ENCODE peak calls at places on chromosomes 2 and 18, in nine cellular contexts. W is choroid plexus epithelial cell, T is IMR-90, X is AG04450, O is heart left ventricle, Q is brain microvascular endothelial cell, C is Calu3, V is cardiac muscle cell, N is natural killer cell. L is an unnamed sample.

GRCh38 chr2:26892916-26893524 is 45.1 kb downstream of the DPYSL5 start:
- DNase-seq in V (no peak), O (no peak), T (no peak), X (no peak), Q (no peak), N (no peak), C (no peak), W (no peak), L (no peak)

GRCh38 chr18:644395-645004 is 13.0 kb upstream of the TYMS start:
- DNase-seq in T (no peak), N (no peak), O (no peak), Q (no peak), V (no peak), C (no peak), X (no peak), W (no peak), L (no peak)

GRCh38 chr18:36284671-36285295 is 12.7 kb upstream of the FHOD3 start:
- DNase-seq in V (peak), X (peak), O (no peak), C (peak), N (no peak), W (peak), T (peak), Q (peak), L (no peak)

GRCh38 chr2:190481339-190481738 is 53.2 kb downstream of the NEMP2 start:
- DNase-seq in O (no peak), X (no peak), T (no peak), C (no peak), N (no peak), W (no peak), V (no peak), Q (no peak), L (no peak)

GRCh38 chr2:68345129-68345875 is 19.8 kb upstream of the PLEK start:
- DNase-seq in X (no peak), T (peak), N (no peak), Q (no peak), C (no peak), V (no peak), O (no peak), W (no peak), L (no peak)

GRCh38 chr2:152950125-152950524 is 231.7 kb downstream of the ARL6IP6 start:
- DNase-seq in O (no peak), W (peak), Q (peak), N (no peak), X (no peak), V (no peak), C (peak), T (no peak), L (no peak)

GRCh38 chr2:41781082-41781481 is 266.7 kb upstream of the PKDCC start:
- DNase-seq in C (no peak), N (no peak), V (no peak), Q (no peak), W (no peak), X (no peak), T (no peak), O (no peak), L (no peak)

GRCh38 chr2:207166349-207167128 is 791 bp upstream of the KLF7 start:
- DNase-seq in T (peak), X (no peak), W (peak), N (peak), O (peak), V (peak), C (peak), Q (peak), L (peak)

GRCh38 chr2:65388626-65389390 is 43.6 kb downstream of the SPRED2 start:
- DNase-seq in V (no peak), C (no peak), T (no peak), W (no peak), N (no peak), Q (no peak), X (no peak), O (no peak), L (no peak)

GRCh38 chr2:98517636-98518035 is 73.0 kb downstream of the INPP4A start:
- DNase-seq in O (no peak), V (no peak), X (no peak), Q (no peak), C (no peak), N (no peak), T (no peak), W (no peak), L (no peak)

GRCh38 chr2:33372940-33373553 is 103.4 kb upstream of the RASGRP3 start:
- DNase-seq in C (peak), Q (no peak), X (no peak), W (peak), O (no peak), V (peak), N (no peak), T (peak), L (no peak)

GRCh38 chr2:48474599-48475298 is 55.2 kb upstream of the STON1 start:
- DNase-seq in O (no peak), X (peak), N (no peak), T (peak), W (peak), V (peak), Q (no peak), C (no peak), L (no peak)

GRCh38 chr18:79574938-79575525 is 104.6 kb upstream of the CTDP1 start:
- DNase-seq in X (no peak), N (no peak), Q (no peak), O (peak), C (no peak), T (no peak), W (no peak), V (no peak), L (peak)

GRCh38 chr2:144886847-144887246 is 366.9 kb upstream of the ZEB2 start:
- DNase-seq in W (no peak), C (no peak), V (peak), O (no peak), X (no peak), Q (no peak), N (no peak), T (no peak), L (no peak)

GRCh38 chr2:36530983-36531354 is 67.0 kb downstream of the FEZ2 start:
- DNase-seq in O (no peak), V (peak), X (no peak), C (no peak), T (peak), N (no peak), Q (peak), W (peak), L (no peak)

GRCh38 chr2:207143131-207143473 is 22.6 kb downstream of the KLF7 start:
- DNase-seq in X (no peak), O (no peak), W (no peak), V (no peak), Q (no peak), T (no peak), N (no peak), C (no peak), L (no peak)

GRCh38 chr2:74374509-74375205 is 5.5 kb downstream of the DCTN1 start:
- DNase-seq in N (no peak), T (peak), W (peak), O (peak), C (no peak), X (peak), Q (peak), V (peak), L (no peak)

GRCh38 chr18:68662779-68663178 is 52.1 kb downstream of the TMX3 start:
- DNase-seq in C (no peak), W (peak), N (no peak), V (peak), Q (peak), X (no peak), O (no peak), T (peak), L (no peak)

GRCh38 chr18:79699653-79700052 is 20.1 kb downstream of the CTDP1 start:
- DNase-seq in O (no peak), Q (no peak), N (no peak), C (no peak), W (no peak), X (no peak), V (no peak), T (no peak), L (no peak)

GRCh38 chr2:169276045-169276444 is 86.3 kb downstream of the LRP2 start:
- DNase-seq in Q (no peak), T (no peak), W (peak), X (no peak), O (no peak), C (peak), V (peak), N (no peak), L (no peak)

GRCh38 chr2:20576598-20577115 is 74.2 kb downstream of the HS1BP3 start:
- DNase-seq in Q (no peak), V (no peak), W (peak), X (no peak), C (no peak), O (no peak), T (no peak), N (no peak), L (no peak)

GRCh38 chr2:128530025-128530573 is 211.4 kb upstream of the HS6ST1 start:
- DNase-seq in V (no peak), C (no peak), T (no peak), W (no peak), X (no peak), Q (no peak), N (no peak), O (no peak), L (no peak)

GRCh38 chr2:128534688-128535392 is 216.2 kb upstream of the HS6ST1 start:
- DNase-seq in W (no peak), X (no peak), N (no peak), Q (no peak), C (no peak), V (peak), T (no peak), O (no peak), L (no peak)

GRCh38 chr2:128528133-128528532 is 209.5 kb upstream of the HS6ST1 start:
- DNase-seq in W (no peak), N (no peak), O (no peak), V (no peak), C (no peak), X (no peak), Q (no peak), T (no peak), L (no peak)

GRCh38 chr2:128533101-128533500 is 214.4 kb upstream of the HS6ST1 start:
- DNase-seq in V (no peak), O (no peak), N (no peak), W (no peak), T (no peak), C (no peak), Q (no peak), X (no peak), L (no peak)

DNA sequence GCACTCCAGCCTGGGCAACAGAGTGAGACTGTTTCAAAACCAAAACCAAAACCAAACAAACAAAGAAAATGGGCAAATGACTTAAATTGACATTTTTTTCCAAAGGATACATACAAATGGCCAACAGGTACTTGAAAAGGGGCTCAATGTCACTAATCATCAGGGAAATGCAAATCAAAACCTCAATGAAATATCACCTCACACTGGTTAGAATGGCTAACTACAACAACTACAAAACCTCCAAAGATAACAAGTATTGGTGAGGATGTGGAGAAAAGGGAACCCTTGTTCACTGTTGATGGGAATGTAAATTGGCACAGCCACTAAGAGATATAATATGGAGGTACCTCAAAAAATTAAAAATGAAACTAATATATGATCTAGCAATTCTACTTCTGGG is 213.2 kb upstream of the HS6ST1 start:
- DNase-seq in Q (no peak), T (no peak), C (no peak), W (no peak), N (no peak), X (no peak), V (no peak), O (no peak), L (no peak)
- TF ChIP-seq CTCF in Q (no peak), T (peak), C (no peak), W (no peak), N (no peak), X (no peak), V (peak), O (peak), L (no peak)

GRCh38 chr2:223100061-223100511 is 48.1 kb downstream of the KCNE4 start:
- DNase-seq in N (no peak), T (peak), V (peak), O (peak), W (peak), C (no peak), Q (peak), X (no peak), L (no peak)
- TF ChIP-seq CTCF in N (no peak), T (no peak), V (no peak), O (no peak), W (no peak), C (no peak), Q (no peak), X (no peak), L (no peak)

GRCh38 chr2:6163932-6164331 is 471.7 kb downstream of the SOX11 start:
- DNase-seq in Q (no peak), W (no peak), O (no peak), T (no peak), N (no peak), C (no peak), V (no peak), X (no peak), L (no peak)

GRCh38 chr2:6168485-6168884 is 476.3 kb downstream of the SOX11 start:
- DNase-seq in C (no peak), V (no peak), O (no peak), T (no peak), W (no peak), Q (no peak), X (no peak), N (no peak), L (no peak)

DNA sequence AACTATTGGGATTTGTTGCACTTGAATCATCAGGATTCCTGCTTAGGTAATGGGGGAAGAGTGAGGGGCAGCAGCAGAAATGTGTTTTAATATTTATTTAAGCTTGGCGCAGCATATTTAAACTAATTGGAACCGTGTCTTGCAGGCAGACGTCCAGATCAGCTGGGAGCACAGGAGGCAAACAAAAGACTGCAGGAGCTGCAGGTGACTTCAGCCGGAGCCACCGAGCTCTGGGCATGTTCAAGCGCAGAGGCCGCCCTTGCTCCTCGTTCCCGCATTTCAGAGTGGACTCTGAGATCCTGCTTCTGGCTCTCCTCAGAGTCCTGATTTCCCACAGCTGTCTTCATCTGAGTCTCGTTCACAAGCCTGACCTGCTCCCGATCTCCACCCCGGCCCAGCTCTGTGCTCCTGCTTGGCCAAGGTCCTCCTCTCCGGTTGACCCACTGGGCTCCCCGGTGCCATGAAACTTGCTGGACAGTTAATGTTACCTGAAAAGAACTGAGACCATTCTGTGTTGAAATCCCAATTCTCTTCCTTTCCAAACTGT is 475.5 kb downstream of the SOX11 start:
- DNase-seq in X (no peak), N (no peak), T (no peak), V (no peak), O (no peak), C (no peak), W (no peak), Q (no peak), L (no peak)
- TF ChIP-seq CTCF in X (no peak), N (no peak), T (no peak), V (no peak), O (no peak), C (no peak), W (no peak), Q (no peak), L (no peak)

DNA sequence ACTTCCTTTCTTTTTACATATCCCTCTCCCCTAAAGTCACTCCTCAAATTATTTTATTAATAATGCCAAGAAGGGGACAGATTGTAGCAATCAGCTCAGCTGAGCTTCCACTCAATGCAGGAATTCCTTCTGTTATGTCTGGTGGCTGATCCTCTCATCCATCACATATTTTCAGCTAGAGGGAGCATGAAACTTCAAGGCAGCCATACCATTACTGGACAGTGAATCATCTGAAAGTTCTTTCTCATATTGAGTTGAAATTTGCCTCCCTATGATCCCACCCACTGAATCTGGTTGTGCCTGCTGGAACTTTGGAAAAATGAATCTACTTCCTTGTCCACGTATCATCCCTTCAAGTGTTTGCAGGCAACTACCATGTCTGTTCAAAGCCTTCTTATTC is 11.2 kb downstream of the ZNF385B start:
- DNase-seq in W (peak), C (no peak), X (peak), N (no peak), T (peak), O (no peak), Q (peak), V (peak), L (no peak)
- TF ChIP-seq CTCF in W (peak), C (no peak), X (peak), N (no peak), T (peak), O (no peak), Q (peak), V (peak), L (no peak)

DNA sequence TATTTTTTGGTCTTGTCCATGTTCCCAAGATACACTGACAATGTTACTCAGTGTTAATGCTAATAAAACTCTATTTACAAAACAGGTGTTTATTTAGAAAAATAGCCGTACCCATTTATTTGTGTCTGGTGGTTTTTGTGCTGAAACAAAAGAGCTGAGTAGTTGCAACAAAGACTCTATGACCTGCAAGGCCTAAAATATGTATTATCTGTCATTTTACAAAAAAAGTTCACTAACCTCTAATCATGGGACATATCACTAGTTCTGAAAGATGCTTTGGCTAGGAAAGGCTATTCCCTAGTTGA is 59.2 kb upstream of the SLC25A52 start:
- DNase-seq in Q (no peak), X (no peak), O (no peak), W (no peak), T (no peak), N (no peak), V (no peak), C (no peak), L (no peak)
- TF ChIP-seq CTCF in Q (no peak), X (no peak), O (peak), W (no peak), T (no peak), N (peak), V (no peak), C (no peak), L (no peak)

L was measured in activated B cell treated with CpG ODN at 0.5 μM for 24 hours.